ENCODE peak calls at places on chromosomes 3 and 15, in seven cellular contexts. W is pancreas, L is tibial artery, X is heart left ventricle, G is astrocyte, H is heart right ventricle, K is uterus. U is an unnamed sample. For H3K27me3 and H3K4me1, the result is how much of the 10 kb centered on the place peaks cover.

GRCh38 chr3:64454179-64454578 is 228.9 kb upstream of the PRICKLE2 start:
- DNase-seq in W (no peak), L (no peak), X (no peak), G (peak), H (no peak), K (no peak), U (no peak)

GRCh38 chr3:109178701-109179100 is 42.2 kb downstream of the C3orf85 start:
- DNase-seq in W (no peak), L (no peak), X (no peak), G (no peak), H (no peak), K (no peak), U (no peak)

GRCh38 chr15:64893481-64894394 is 18.0 kb upstream of the ANKDD1A start:
- DNase-seq in W (peak), L (peak), X (peak), G (peak), H (peak), K (peak), U (peak)

GRCh38 chr3:71026634-71027578 is 556.6 kb downstream of the FOXP1 start:
- DNase-seq in W (peak), L (no peak), X (no peak), G (no peak), H (no peak), K (no peak), U (no peak)

GRCh38 chr15:63634154-63634553 is 37.0 kb downstream of the FBXL22 start:
- DNase-seq in W (no peak), L (no peak), X (no peak), G (no peak), H (no peak), K (no peak), U (no peak)

GRCh38 chr3:39208463-39209055 is 16.2 kb upstream of the XIRP1 start:
- DNase-seq in W (peak), L (peak), X (peak), G (peak), H (peak), K (no peak), U (peak)

GRCh38 chr3:45198264-45199260 is 27.5 kb downstream of the TMEM158 start:
- DNase-seq in W (no peak), L (no peak), X (no peak), G (peak), H (no peak), K (no peak), U (no peak)

GRCh38 chr3:184133840-184134745 is 1.1 kb upstream of the EIF2B5 start:
- DNase-seq in W (peak), L (peak), X (peak), G (peak), H (peak), K (peak), U (peak)

GRCh38 chr3:133124511-133124910 is 86.3 kb downstream of the TMEM108 start:
- DNase-seq in W (peak), L (no peak), X (peak), G (peak), H (peak), K (no peak), U (no peak)

GRCh38 chr15:66877558-66878285 is 175.7 kb downstream of the SMAD6 start:
- DNase-seq in W (no peak), L (no peak), X (peak), G (no peak), H (peak), K (no peak), U (no peak)

GRCh38 chr3:53478166-53478830 is 16.1 kb upstream of the CACNA1D start:
- DNase-seq in W (peak), L (no peak), X (no peak), G (no peak), H (no peak), K (no peak), U (no peak)

GRCh38 chr15:27722102-27722501 is 377.0 kb downstream of the OCA2 start:
- DNase-seq in W (no peak), L (no peak), X (no peak), G (no peak), H (no peak), K (no peak), U (no peak)

GRCh38 chr3:170033489-170033888 is 4.3 kb upstream of the GPR160 start:
- DNase-seq in W (no peak), L (no peak), X (no peak), G (no peak), H (no peak), K (no peak), U (no peak)

GRCh38 chr3:166637984-166638530 is 742.0 kb downstream of the ZBBX start:
- DNase-seq in W (no peak), L (no peak), X (no peak), G (no peak), H (no peak), K (no peak), U (no peak)

GRCh38 chr15:75832114-75832513 is 11.1 kb upstream of the UBE2Q2 start:
- DNase-seq in W (no peak), L (no peak), X (no peak), G (no peak), H (no peak), K (no peak), U (no peak)

GRCh38 chr3:179181021-179181472 is 32.9 kb downstream of the PIK3CA start:
- DNase-seq in W (no peak), L (no peak), X (no peak), G (peak), H (no peak), K (no peak), U (peak)

GRCh38 chr3:196501316-196502064 is 2.1 kb downstream of the RNF168 start:
- DNase-seq in W (no peak), L (no peak), X (no peak), G (peak), H (no peak), K (no peak), U (no peak)

GRCh38 chr3:4292301-4292700 is 10.9 kb upstream of the SETMAR start:
- DNase-seq in W (no peak), L (no peak), X (no peak), G (no peak), H (no peak), K (no peak), U (no peak)

GRCh38 chr3:78497025-78497424 is 1270.8 kb downstream of the ROBO1 start:
- DNase-seq in W (no peak), L (no peak), X (no peak), G (no peak), H (peak), K (no peak), U (no peak)

GRCh38 chr3:171966533-171967136 is 72.7 kb upstream of the FNDC3B start:
- DNase-seq in W (no peak), L (no peak), X (no peak), G (no peak), H (no peak), K (no peak), U (no peak)
- H3K27ac ChIP-seq in W (no peak), L (no peak), X (peak), G (peak), H (no peak), K (peak), U (peak)

GRCh38 chr15:99076555-99077308 is 28.1 kb upstream of the SYNM start:
- DNase-seq in W (peak), L (peak), X (peak), G (peak), H (peak), K (peak), U (peak)
- H3K27me3 ChIP-seq in W (under half), L (under half), X (under half), G (under half), H (under half), K (under half), U (under half)

DNA sequence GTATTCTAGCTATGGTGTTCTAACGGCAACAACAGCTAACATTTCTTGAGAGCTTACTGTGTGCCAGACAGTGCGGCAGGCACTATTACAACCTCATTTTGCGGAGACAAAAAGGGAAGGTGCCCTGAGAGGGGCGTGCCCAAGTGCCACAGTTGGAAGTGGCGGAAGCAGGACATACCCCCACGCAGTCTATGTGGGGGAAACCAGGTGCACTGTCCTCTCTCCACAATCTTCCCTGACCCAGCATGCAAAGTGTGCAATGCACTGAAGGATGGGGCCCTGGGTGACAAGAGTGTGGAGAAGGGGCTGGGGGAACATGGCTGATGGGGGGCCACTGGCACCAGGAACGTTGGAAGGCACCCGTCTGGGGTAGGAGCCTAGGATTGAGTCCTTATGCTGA is 8.6 kb downstream of the ANP32A start:
- DNase-seq in W (peak), L (no peak), X (no peak), G (no peak), H (no peak), K (no peak), U (peak)
- H3K4me1 ChIP-seq in W (under half), L (under half), X (under half), G (under half), H (half or more), K (under half), U (under half)

DNA sequence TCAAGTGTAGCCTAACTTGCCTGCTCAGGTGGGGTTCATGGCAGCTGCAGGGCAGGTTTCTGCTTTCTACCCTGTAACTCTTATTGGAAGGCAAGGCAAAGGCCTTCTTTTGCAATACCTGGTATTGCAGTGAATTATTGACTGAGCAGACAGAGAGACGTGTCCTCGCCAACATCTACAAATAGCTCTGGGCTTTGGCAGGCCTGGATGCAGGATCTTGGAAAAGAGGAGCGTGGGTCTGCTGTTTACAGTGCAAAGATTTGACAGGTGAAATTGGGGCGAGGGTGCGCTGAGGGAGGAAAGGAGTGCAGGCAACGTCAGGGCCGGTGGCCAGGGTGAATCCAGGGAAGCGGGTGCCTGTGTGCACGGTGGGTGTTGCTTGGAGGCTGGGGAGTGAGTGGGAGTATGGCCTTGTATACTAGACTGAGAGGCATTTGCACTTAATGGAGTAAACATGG is 44.5 kb downstream of the ST6GAL1 start:
- DNase-seq in W (peak), L (no peak), X (peak), G (no peak), H (no peak), K (peak), U (no peak)
- H3K27ac ChIP-seq in W (no peak), L (peak), X (peak), G (no peak), H (peak), K (peak), U (no peak)

GRCh38 chr3:26622634-26623408 is at the start of gene LRRC3B:
- DNase-seq in W (no peak), L (no peak), X (no peak), G (no peak), H (no peak), K (no peak), U (no peak)

GRCh38 chr3:26624209-26624775 is 1.7 kb downstream of the LRRC3B start:
- DNase-seq in W (no peak), L (no peak), X (no peak), G (no peak), H (no peak), K (no peak), U (no peak)

GRCh38 chr3:26621891-26622633 is 510 bp upstream of the LRRC3B start:
- DNase-seq in W (no peak), L (no peak), X (no peak), G (no peak), H (no peak), K (no peak), U (no peak)

GRCh38 chr3:26623409-26624208 is 1.0 kb downstream of the LRRC3B start:
- DNase-seq in W (no peak), L (no peak), X (no peak), G (no peak), H (no peak), K (no peak), U (no peak)

GRCh38 chr3:26621176-26621575 is 1.4 kb upstream of the LRRC3B start:
- DNase-seq in W (no peak), L (no peak), X (no peak), G (no peak), H (no peak), K (no peak), U (no peak)
- H3K27me3 ChIP-seq in W (under half), L (under half), X (under half), G (under half), H (half or more), K (under half), U (under half)

GRCh38 chr15:80068578-80068977 is 9.1 kb downstream of the ZFAND6 start:
- DNase-seq in W (no peak), L (no peak), X (no peak), G (peak), H (no peak), K (no peak), U (peak)

GRCh38 chr15:80073197-80073596 is 13.7 kb downstream of the ZFAND6 start:
- DNase-seq in W (no peak), L (no peak), X (no peak), G (no peak), H (no peak), K (no peak), U (no peak)

GRCh38 chr15:80072285-80072684 is 12.8 kb downstream of the ZFAND6 start:
- DNase-seq in W (peak), L (no peak), X (no peak), G (peak), H (peak), K (no peak), U (no peak)

GRCh38 chr15:80071652-80072051 is 12.2 kb downstream of the ZFAND6 start:
- DNase-seq in W (no peak), L (no peak), X (no peak), G (no peak), H (no peak), K (no peak), U (no peak)

GRCh38 chr15:80070840-80071239 is 11.4 kb downstream of the ZFAND6 start:
- DNase-seq in W (no peak), L (no peak), X (no peak), G (peak), H (no peak), K (no peak), U (no peak)
- H3K4me1 ChIP-seq in W (under half), L (under half), X (under half), G (under half), H (half or more), K (under half), U (under half)

DNA sequence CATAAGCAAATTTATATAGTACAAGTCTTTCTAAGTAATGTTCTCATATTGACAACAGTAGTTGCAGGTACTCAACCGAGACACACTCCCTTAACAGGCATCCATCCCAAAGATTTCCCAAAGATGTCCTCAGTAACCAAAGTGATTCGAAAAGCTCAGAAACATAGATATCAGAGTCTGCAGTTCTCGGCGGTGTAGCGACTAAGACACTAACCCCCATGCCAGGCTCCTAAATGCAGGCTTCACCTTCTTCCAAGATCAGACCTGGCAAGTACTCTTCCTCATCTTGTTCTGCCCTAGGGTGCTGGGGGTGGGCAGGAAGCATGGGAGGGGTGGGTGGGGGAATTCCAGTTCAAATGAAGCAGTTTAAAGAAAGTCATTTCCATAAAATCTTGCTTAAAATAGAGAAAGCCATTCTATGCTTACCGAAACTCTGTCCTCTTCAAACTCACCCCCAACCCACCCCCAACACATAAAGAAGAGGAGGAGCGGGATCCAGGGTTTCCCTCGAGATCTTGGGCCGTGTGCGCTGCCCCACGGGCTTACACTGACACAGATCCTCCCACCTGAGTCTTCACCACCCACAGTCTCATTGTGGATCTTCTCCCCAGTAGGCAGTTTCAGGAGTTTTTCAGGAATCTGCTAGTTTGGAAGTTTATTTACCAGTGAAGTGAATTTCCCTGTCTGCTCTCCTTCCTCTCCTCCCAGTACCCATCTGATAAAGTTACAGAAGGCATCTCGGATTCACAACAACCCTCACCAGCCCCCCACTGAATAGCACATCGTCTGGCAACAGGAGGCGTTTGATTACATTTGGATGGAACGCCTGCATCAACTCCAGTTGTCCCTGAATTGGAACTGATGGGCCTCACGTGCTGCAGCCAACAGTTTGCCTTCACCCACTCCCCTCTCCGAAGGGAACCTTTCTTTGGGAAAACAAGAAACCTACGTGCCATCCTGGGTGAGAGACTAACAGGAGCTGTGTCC is 59.1 kb upstream of the BCL6 start:
- DNase-seq in W (no peak), L (no peak), X (no peak), G (no peak), H (no peak), K (no peak), U (no peak)
- H3K27ac ChIP-seq in W (no peak), L (no peak), X (no peak), G (no peak), H (no peak), K (no peak), U (no peak)